ENCODE peak calls at places on chromosomes 12 and 14, in ten cellular contexts. X is esophagus squamous epithelium, G is tibial artery, V is pancreas, O is kidney, N is GM23248, P is upper lobe of right lung, F is trophoblast cell, K is MM.1S, U is lower lobe of right lung. J is an unnamed sample. For H3K4me1, the result is how much of the 10 kb centered on the place peaks cover.

GRCh38 chr12:131090254-131091210 is 136.8 kb downstream of the ADGRD1 start:
- DNase-seq in K (no peak), O (no peak), N (no peak), G (no peak), U (peak), X (no peak), V (no peak), P (peak), F (no peak), J (no peak)

GRCh38 chr12:75526655-75527511 is 15.5 kb upstream of the KRR1 start:
- DNase-seq in F (no peak), O (no peak), P (no peak), X (no peak), N (peak), U (no peak), V (no peak), G (no peak), K (peak), J (no peak)

GRCh38 chr12:9039397-9039977 is 50.1 kb downstream of the KLRG1 start:
- DNase-seq in X (no peak), P (no peak), V (peak), U (no peak), K (peak), O (no peak), F (peak), N (peak), G (no peak), J (no peak)

GRCh38 chr14:40188006-40188405 is 755.8 kb upstream of the FBXO33 start:
- DNase-seq in G (no peak), X (no peak), F (no peak), O (no peak), U (no peak), V (no peak), P (no peak), N (peak), K (no peak), J (no peak)

GRCh38 chr12:51826881-51827280 is 21.6 kb downstream of the FIGNL2 start:
- DNase-seq in P (no peak), K (no peak), O (peak), G (no peak), V (no peak), N (peak), X (no peak), F (no peak), U (no peak), J (no peak)

GRCh38 chr14:86057018-86057667 is 527.2 kb downstream of the FLRT2 start:
- DNase-seq in X (no peak), K (peak), V (no peak), U (no peak), G (no peak), F (no peak), N (peak), P (no peak), O (no peak), J (no peak)

GRCh38 chr12:13243516-13244070 is 47.1 kb downstream of the EMP1 start:
- DNase-seq in X (no peak), V (no peak), K (no peak), P (no peak), G (no peak), N (no peak), U (no peak), O (no peak), F (no peak), J (no peak)

GRCh38 chr12:24901975-24902461 is 46.9 kb downstream of the BCAT1 start:
- DNase-seq in U (peak), X (no peak), F (no peak), P (no peak), V (no peak), K (no peak), G (no peak), O (no peak), N (no peak), J (no peak)

GRCh38 chr14:91146661-91147060 is 32.8 kb downstream of the DGLUCY start:
- DNase-seq in K (no peak), N (no peak), F (no peak), V (no peak), X (no peak), O (peak), U (no peak), G (no peak), P (no peak), J (no peak)

GRCh38 chr14:103594265-103594664 is 31.5 kb downstream of the COA8 start:
- DNase-seq in N (peak), P (no peak), V (peak), F (peak), O (peak), X (no peak), G (no peak), U (no peak), K (no peak), J (peak)

GRCh38 chr12:101854747-101855146 is 22.6 kb upstream of the DRAM1 start:
- DNase-seq in O (no peak), U (no peak), N (no peak), K (no peak), V (no peak), G (no peak), X (no peak), F (no peak), P (no peak), J (no peak)

GRCh38 chr12:89578499-89578898 is 52.7 kb upstream of the POC1B start:
- DNase-seq in X (no peak), F (no peak), O (no peak), P (no peak), G (no peak), U (no peak), N (no peak), V (no peak), K (no peak), J (no peak)

GRCh38 chr12:47082963-47083621 is 3.3 kb upstream of the AMIGO2 start:
- DNase-seq in G (no peak), U (no peak), V (no peak), F (peak), X (no peak), K (no peak), N (peak), O (no peak), P (no peak), J (no peak)

GRCh38 chr14:95474486-95474885 is 42.0 kb downstream of the SYNE3 start:
- DNase-seq in U (no peak), V (no peak), K (no peak), G (no peak), F (no peak), O (peak), N (no peak), X (no peak), P (no peak), J (no peak)
- H3K4me1 ChIP-seq in U (under half), V (under half), K (under half), G (under half), F (under half), O (under half), N (under half), X (under half), P (under half), J (under half)

DNA sequence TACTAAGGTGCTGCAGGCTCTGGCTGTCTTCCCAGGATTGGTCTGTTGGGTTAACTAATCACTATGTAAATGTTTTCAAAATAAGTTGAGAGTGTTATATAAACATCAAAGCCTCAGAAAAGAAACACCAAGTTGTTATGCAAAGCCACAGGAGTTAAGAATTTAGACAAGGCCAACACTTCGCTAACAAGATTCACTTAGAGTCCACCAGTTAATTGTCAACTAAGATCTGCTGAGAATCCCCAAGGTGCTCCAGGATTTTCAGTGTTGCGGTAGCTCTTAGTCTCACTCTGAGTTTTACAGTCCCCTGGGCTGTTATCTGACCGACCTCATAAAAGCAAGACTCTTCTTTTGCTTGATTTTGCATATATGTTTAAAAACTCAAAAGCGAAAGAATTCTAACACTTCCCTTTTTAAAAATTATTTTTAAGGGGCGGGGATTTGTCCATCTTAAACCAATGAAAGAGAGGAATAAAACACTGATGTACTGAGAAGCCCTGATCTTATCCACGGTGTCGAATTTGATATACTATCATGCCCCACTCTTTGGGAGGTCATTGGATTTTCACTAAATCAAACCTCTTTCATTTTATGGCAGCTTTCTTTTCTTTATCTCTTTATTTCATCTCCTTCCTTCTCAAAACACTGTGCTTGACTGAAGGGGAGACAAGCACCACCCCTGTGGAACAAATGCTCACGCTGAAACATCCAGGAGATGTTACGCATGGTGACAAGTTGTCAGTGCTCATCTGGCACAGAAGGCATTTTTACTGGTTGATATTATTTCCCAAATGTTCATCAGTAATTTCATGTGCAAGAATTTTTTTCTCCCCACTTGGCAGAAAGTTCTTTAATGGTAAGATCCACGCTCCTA is 7.0 kb downstream of the NIN start:
- DNase-seq in N (no peak), O (no peak), P (no peak), G (no peak), U (no peak), K (no peak), V (no peak), F (no peak), X (no peak), J (no peak)
- H3K4me3 ChIP-seq in N (peak), O (no peak), P (no peak), G (no peak), U (no peak), K (no peak), V (no peak), F (no peak), X (no peak), J (no peak)

DNA sequence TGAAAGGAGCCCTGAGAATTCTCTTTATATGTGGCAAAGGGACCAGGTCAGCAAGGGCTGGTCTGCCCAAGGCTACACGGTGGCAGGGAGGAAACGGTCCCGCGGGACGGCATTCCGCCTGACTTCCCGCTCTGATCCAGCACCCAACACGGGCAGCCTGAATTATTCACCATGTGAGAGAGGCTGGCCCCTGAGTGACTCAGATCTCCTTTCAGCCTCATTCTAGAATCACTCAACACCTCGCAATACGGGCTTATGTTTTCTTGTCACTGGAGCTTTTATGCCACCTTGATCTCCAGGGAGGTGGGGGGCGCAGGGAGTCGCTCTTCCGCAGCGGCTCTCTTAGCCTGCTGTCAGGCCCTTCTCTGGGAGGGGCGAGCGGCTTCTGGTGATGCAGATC is 8.5 kb downstream of the LRTM2 start:
- DNase-seq in V (no peak), O (peak), X (no peak), P (no peak), U (peak), K (no peak), G (no peak), F (no peak), N (no peak), J (no peak)
- H3K4me1 ChIP-seq in V (under half), O (under half), X (under half), P (under half), U (under half), K (under half), G (under half), F (under half), N (under half), J (under half)

GRCh38 chr12:54028324-54029201 is at the start of gene HOXC6:
- DNase-seq in O (peak), V (no peak), G (peak), P (no peak), F (peak), K (no peak), N (peak), U (no peak), X (no peak), J (no peak)
- H3K4me3 ChIP-seq in O (peak), V (no peak), G (peak), P (peak), F (no peak), K (no peak), N (peak), U (peak), X (peak), J (peak)

GRCh38 chr14:68772761-68773381 is 20.0 kb downstream of the ZFP36L1 start:
- DNase-seq in F (no peak), O (no peak), P (peak), N (no peak), G (no peak), V (no peak), U (no peak), K (no peak), X (no peak), J (no peak)

GRCh38 chr14:68777644-68778043 is 15.2 kb downstream of the ZFP36L1 start:
- DNase-seq in N (no peak), X (no peak), V (no peak), F (no peak), U (no peak), O (no peak), K (no peak), G (no peak), P (no peak), J (no peak)

GRCh38 chr14:68774771-68775613 is 17.9 kb downstream of the ZFP36L1 start:
- DNase-seq in F (no peak), X (no peak), O (no peak), P (peak), U (no peak), V (no peak), K (no peak), G (no peak), N (peak), J (no peak)

GRCh38 chr14:68771631-68772030 is 21.2 kb downstream of the ZFP36L1 start:
- DNase-seq in O (peak), U (no peak), X (no peak), P (peak), V (no peak), K (no peak), G (no peak), N (no peak), F (no peak), J (peak)

GRCh38 chr14:68775614-68776126 is 17.2 kb downstream of the ZFP36L1 start:
- DNase-seq in N (no peak), X (no peak), U (no peak), F (no peak), G (no peak), O (no peak), V (no peak), K (no peak), P (peak), J (no peak)
- H3K4me1 ChIP-seq in N (under half), X (under half), U (under half), F (under half), G (under half), O (under half), V (under half), K (under half), P (under half), J (under half)

GRCh38 chr12:114688256-114688845 is 4.4 kb upstream of the TBX3 start:
- DNase-seq in U (no peak), K (no peak), N (no peak), V (no peak), O (no peak), P (no peak), F (no peak), G (no peak), X (no peak), J (no peak)
- H3K4me3 ChIP-seq in U (no peak), K (no peak), N (no peak), V (no peak), O (no peak), P (no peak), F (no peak), G (no peak), X (no peak), J (no peak)

J was measured in right cardiac atrium.